ENCODE peak calls at places on chromosomes 6 and 20, in seven cellular contexts. One of them, this sample, is unnamed.

GRCh38 chr20:17859002-17859615 is 109.5 kb downstream of the SNX5 start:
- DNase-seq in brain microvascular endothelial cell: no peak
- DNase-seq in Ammon's horn: no peak
- DNase-seq in NCI-H1417: no peak
- DNase-seq in AG04449: no peak
- DNase-seq in nephron progenitor cell: no peak
- DNase-seq in ELF-1: no peak
- DNase-seq in this sample: no peak

GRCh38 chr6:112296122-112296521 is 41.8 kb upstream of the LAMA4 start:
- DNase-seq in brain microvascular endothelial cell: peak; percentile 84
- DNase-seq in Ammon's horn: no peak
- DNase-seq in NCI-H1417: no peak
- DNase-seq in AG04449: no peak
- DNase-seq in nephron progenitor cell: peak; percentile 6
- DNase-seq in ELF-1: peak; percentile 32
- DNase-seq in this sample: no peak

GRCh38 chr6:135604035-135604865 is 106.7 kb upstream of the AHI1 start:
- DNase-seq in brain microvascular endothelial cell: no peak
- DNase-seq in Ammon's horn: no peak
- DNase-seq in NCI-H1417: no peak
- DNase-seq in AG04449: no peak
- DNase-seq in nephron progenitor cell: no peak
- DNase-seq in ELF-1: no peak
- DNase-seq in this sample: peak; percentile 45

GRCh38 chr6:136547336-136547735 is 2.9 kb downstream of the MAP7 start:
- DNase-seq in brain microvascular endothelial cell: no peak
- DNase-seq in Ammon's horn: peak; percentile 78
- DNase-seq in NCI-H1417: peak; percentile 71
- DNase-seq in AG04449: no peak
- DNase-seq in nephron progenitor cell: no peak
- DNase-seq in ELF-1: no peak
- DNase-seq in this sample: peak; percentile 65

GRCh38 chr6:164665328-164665727 is 644.1 kb downstream of the C6orf118 start:
- DNase-seq in brain microvascular endothelial cell: no peak
- DNase-seq in Ammon's horn: no peak
- DNase-seq in NCI-H1417: no peak
- DNase-seq in AG04449: no peak
- DNase-seq in nephron progenitor cell: no peak
- DNase-seq in ELF-1: no peak
- DNase-seq in this sample: no peak

GRCh38 chr6:53894086-53894485 is 99.3 kb downstream of the LRRC1 start:
- DNase-seq in brain microvascular endothelial cell: no peak
- DNase-seq in Ammon's horn: peak; percentile 65
- DNase-seq in NCI-H1417: peak; percentile 42
- DNase-seq in AG04449: no peak
- DNase-seq in nephron progenitor cell: no peak
- DNase-seq in ELF-1: no peak
- DNase-seq in this sample: peak; percentile 57

GRCh38 chr6:170031684-170032121 is 259.2 kb downstream of the DLL1 start:
- DNase-seq in brain microvascular endothelial cell: no peak
- DNase-seq in Ammon's horn: no peak
- DNase-seq in NCI-H1417: no peak
- DNase-seq in AG04449: no peak
- DNase-seq in nephron progenitor cell: no peak
- DNase-seq in ELF-1: no peak
- DNase-seq in this sample: no peak

GRCh38 chr6:63272397-63272796 is 47.4 kb downstream of the LGSN start:
- DNase-seq in brain microvascular endothelial cell: no peak
- DNase-seq in Ammon's horn: peak; percentile 58
- DNase-seq in NCI-H1417: peak; percentile 68
- DNase-seq in AG04449: no peak
- DNase-seq in nephron progenitor cell: no peak
- DNase-seq in ELF-1: no peak
- DNase-seq in this sample: peak; percentile 27

GRCh38 chr6:112701201-112701600 is 354.1 kb downstream of the RFPL4B start:
- DNase-seq in brain microvascular endothelial cell: peak; percentile 30
- DNase-seq in Ammon's horn: no peak
- DNase-seq in NCI-H1417: no peak
- DNase-seq in AG04449: no peak
- DNase-seq in nephron progenitor cell: no peak
- DNase-seq in ELF-1: no peak
- DNase-seq in this sample: peak; percentile 94

GRCh38 chr6:90383212-90383611 is 86.6 kb upstream of the BACH2 start:
- DNase-seq in brain microvascular endothelial cell: no peak
- DNase-seq in Ammon's horn: no peak
- DNase-seq in NCI-H1417: no peak
- DNase-seq in AG04449: no peak
- DNase-seq in nephron progenitor cell: no peak
- DNase-seq in ELF-1: no peak
- DNase-seq in this sample: no peak

GRCh38 chr6:132505158-132505557 is 7.8 kb downstream of the STX7 start:
- DNase-seq in brain microvascular endothelial cell: no peak
- DNase-seq in Ammon's horn: peak; percentile 35
- DNase-seq in NCI-H1417: no peak
- DNase-seq in AG04449: no peak
- DNase-seq in nephron progenitor cell: no peak
- DNase-seq in ELF-1: no peak
- DNase-seq in this sample: no peak

GRCh38 chr20:35232575-35232974 is 6.1 kb downstream of the MMP24 start:
- DNase-seq in brain microvascular endothelial cell: peak; percentile 50
- DNase-seq in Ammon's horn: no peak
- DNase-seq in NCI-H1417: peak; percentile 61
- DNase-seq in AG04449: peak; percentile 70
- DNase-seq in nephron progenitor cell: no peak
- DNase-seq in ELF-1: no peak
- DNase-seq in this sample: peak; percentile 92

GRCh38 chr20:33837096-33837830 is 26.1 kb downstream of the CHMP4B start:
- DNase-seq in brain microvascular endothelial cell: no peak
- DNase-seq in Ammon's horn: no peak
- DNase-seq in NCI-H1417: no peak
- DNase-seq in AG04449: no peak
- DNase-seq in nephron progenitor cell: no peak
- DNase-seq in ELF-1: no peak
- DNase-seq in this sample: no peak

GRCh38 chr6:159807150-159807859 is 7.2 kb downstream of the PNLDC1 start:
- DNase-seq in brain microvascular endothelial cell: no peak
- DNase-seq in Ammon's horn: no peak
- DNase-seq in NCI-H1417: no peak
- DNase-seq in AG04449: no peak
- DNase-seq in nephron progenitor cell: no peak
- DNase-seq in ELF-1: no peak
- DNase-seq in this sample: no peak

GRCh38 chr6:91534614-91535013 is 947.7 kb upstream of the MAP3K7 start:
- DNase-seq in brain microvascular endothelial cell: no peak
- DNase-seq in Ammon's horn: no peak
- DNase-seq in NCI-H1417: no peak
- DNase-seq in AG04449: no peak
- DNase-seq in nephron progenitor cell: no peak
- DNase-seq in ELF-1: no peak
- DNase-seq in this sample: no peak

GRCh38 chr6:170284866-170285469 is 5.9 kb downstream of the DLL1 start:
- DNase-seq in brain microvascular endothelial cell: no peak
- DNase-seq in Ammon's horn: no peak
- DNase-seq in NCI-H1417: no peak
- DNase-seq in AG04449: no peak
- DNase-seq in nephron progenitor cell: no peak
- DNase-seq in ELF-1: no peak
- DNase-seq in this sample: no peak

GRCh38 chr20:45059022-45059728 is 41.8 kb downstream of the KCNS1 start:
- DNase-seq in brain microvascular endothelial cell: peak; percentile 65
- DNase-seq in Ammon's horn: peak; percentile 80
- DNase-seq in NCI-H1417: no peak
- DNase-seq in AG04449: no peak
- DNase-seq in nephron progenitor cell: no peak
- DNase-seq in ELF-1: no peak
- DNase-seq in this sample: no peak

GRCh38 chr6:140393665-140394064 is 1019.2 kb upstream of the CITED2 start:
- DNase-seq in brain microvascular endothelial cell: no peak
- DNase-seq in Ammon's horn: no peak
- DNase-seq in NCI-H1417: no peak
- DNase-seq in AG04449: no peak
- DNase-seq in nephron progenitor cell: no peak
- DNase-seq in ELF-1: no peak
- DNase-seq in this sample: no peak

GRCh38 chr6:146361367-146361924 is 182.2 kb upstream of the RAB32 start:
- DNase-seq in brain microvascular endothelial cell: peak; percentile 63
- DNase-seq in Ammon's horn: peak; percentile 70
- DNase-seq in NCI-H1417: peak; percentile 16
- DNase-seq in AG04449: no peak
- DNase-seq in nephron progenitor cell: no peak
- DNase-seq in ELF-1: no peak
- DNase-seq in this sample: no peak

GRCh38 chr6:25579902-25580495 is 72.0 kb upstream of the SCGN start:
- DNase-seq in brain microvascular endothelial cell: no peak
- DNase-seq in Ammon's horn: no peak
- DNase-seq in NCI-H1417: no peak
- DNase-seq in AG04449: no peak
- DNase-seq in nephron progenitor cell: no peak
- DNase-seq in ELF-1: no peak
- DNase-seq in this sample: no peak

GRCh38 chr20:32112862-32113261 is 3.3 kb downstream of the TM9SF4 start:
- DNase-seq in brain microvascular endothelial cell: no peak
- DNase-seq in Ammon's horn: no peak
- DNase-seq in NCI-H1417: no peak
- DNase-seq in AG04449: no peak
- DNase-seq in nephron progenitor cell: no peak
- DNase-seq in ELF-1: no peak
- DNase-seq in this sample: no peak

This sample was measured in NCI-H2171 treated with DMSO at 0.1 percent for 48 hours.